ENCODE peak calls at places on chromosomes 5 and 9, in six cellular contexts. M is fibroblast of lung, I is K562, P is PC-3, X is SK-N-SH, E is HepG2. L is an unnamed sample. For H4K20me1, the result is how much of the 10 kb centered on the place peaks cover.

GRCh38 chr9:105132576-105132975 is 111.9 kb upstream of the SLC44A1 start:
- DNase-seq in M (peak), P (peak), X (no peak), E (peak), I (no peak), L (no peak)

GRCh38 chr5:112848116-112848811 is 12.8 kb upstream of the SRP19 start:
- DNase-seq in M (peak), E (peak), I (peak), X (peak), P (peak), L (peak)

GRCh38 chr5:95644351-95645042 is 2.1 kb upstream of the RFESD start:
- DNase-seq in E (peak), M (peak), P (peak), I (peak), X (peak), L (peak)

GRCh38 chr9:96015876-96016686 is 140.6 kb downstream of the ERCC6L2 start:
- DNase-seq in X (no peak), I (no peak), P (no peak), M (peak), E (no peak), L (no peak)

GRCh38 chr9:69981686-69982450 is 61.8 kb upstream of the MAMDC2 start:
- DNase-seq in X (no peak), P (peak), I (no peak), E (no peak), M (peak), L (no peak)

GRCh38 chr5:134438641-134439621 is 27.2 kb upstream of the CDKN2AIPNL start:
- DNase-seq in X (no peak), I (no peak), E (peak), P (peak), M (peak), L (peak)

GRCh38 chr5:96200611-96201010 is 232.4 kb downstream of the PCSK1 start:
- DNase-seq in X (no peak), M (no peak), I (no peak), P (no peak), E (no peak), L (no peak)

GRCh38 chr5:147452137-147452838 is 57.6 kb downstream of the DPYSL3 start:
- DNase-seq in P (no peak), X (peak), E (no peak), I (no peak), M (peak), L (no peak)

DNA sequence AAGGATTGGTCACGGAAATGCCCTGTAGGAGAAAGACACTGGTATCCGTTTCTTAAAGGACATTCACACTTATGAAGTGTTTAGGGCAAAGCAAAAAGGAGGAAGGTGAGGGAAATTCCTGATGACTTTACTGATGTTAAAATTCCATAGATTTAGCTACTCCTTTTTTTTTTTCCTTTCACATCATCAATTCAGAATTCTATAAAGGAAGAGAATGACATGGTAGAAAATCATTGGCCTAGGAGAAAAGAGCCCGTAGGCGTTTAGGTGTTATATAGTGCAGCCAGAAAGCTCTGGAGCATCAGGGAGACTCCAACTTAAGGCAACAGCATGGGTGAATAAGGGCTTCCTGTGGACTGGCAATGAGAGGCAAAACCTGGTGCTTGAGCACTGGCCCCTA is at the start of gene TSLP:
- DNase-seq in M (no peak), P (no peak), X (no peak), I (no peak), E (no peak), L (no peak)
- H3K4me3 ChIP-seq in M (peak), P (no peak), X (no peak), I (no peak), E (no peak), L (no peak)

GRCh38 chr5:132313961-132314432 is 19.8 kb downstream of the SLC22A4 start:
- DNase-seq in M (no peak), X (no peak), P (no peak), I (peak), E (no peak), L (no peak)

GRCh38 chr5:132309679-132310078 is 15.5 kb downstream of the SLC22A4 start:
- DNase-seq in I (no peak), P (no peak), X (peak), M (no peak), E (peak), L (no peak)

GRCh38 chr5:132313378-132313777 is 19.2 kb downstream of the SLC22A4 start:
- DNase-seq in I (no peak), P (no peak), E (no peak), X (no peak), M (peak), L (peak)

GRCh38 chr5:132308701-132309100 is 14.5 kb downstream of the SLC22A4 start:
- DNase-seq in I (no peak), X (no peak), E (no peak), M (no peak), P (no peak), L (no peak)

GRCh38 chr5:132310141-132310834 is 16.1 kb downstream of the SLC22A4 start:
- DNase-seq in X (no peak), M (no peak), E (no peak), P (no peak), I (no peak), L (no peak)
- H3K27ac ChIP-seq in X (no peak), M (no peak), E (no peak), P (no peak), I (peak), L (no peak)

DNA sequence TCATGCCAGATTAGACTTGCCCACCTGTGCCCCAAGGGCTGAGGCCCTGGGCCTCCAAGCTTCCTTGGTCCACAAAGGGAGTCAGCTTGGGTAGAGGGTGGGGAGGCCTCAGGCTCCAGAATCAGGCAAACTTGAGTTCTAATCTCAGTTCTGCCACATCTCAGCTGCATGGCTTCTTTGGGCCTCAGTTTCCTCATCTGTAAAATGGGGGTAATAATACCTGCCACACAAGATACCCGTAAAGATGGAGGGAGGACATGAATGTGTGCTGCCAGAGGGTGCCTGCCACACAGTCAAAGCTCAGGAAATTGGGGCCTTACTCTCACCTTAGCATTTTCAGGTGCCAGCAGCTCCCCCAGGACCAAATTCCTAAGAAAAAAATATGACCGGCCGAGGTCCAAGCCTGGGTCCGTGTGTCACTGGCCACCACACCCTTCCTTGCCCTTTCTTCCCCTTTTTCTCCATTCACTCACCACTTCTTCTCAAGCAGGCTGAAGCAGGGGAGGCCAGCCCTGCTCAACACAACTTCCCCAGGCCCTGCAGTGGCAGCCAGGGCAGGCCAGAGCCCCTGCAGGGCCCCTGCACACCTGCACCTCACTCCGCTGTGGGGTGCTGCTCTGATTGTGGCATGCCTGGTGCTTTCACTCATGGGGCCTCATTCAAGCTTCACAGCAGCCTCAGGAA is 3.8 kb downstream of the RGS14 start:
- DNase-seq in M (no peak), P (no peak), X (no peak), E (no peak), I (no peak), L (no peak)
- H4K20me1 ChIP-seq in M (under half), P (under half), X (under half), E (under half), I (under half), L (under half)

GRCh38 chr9:129745186-129745585 is 7.7 kb downstream of the PTGES start:
- DNase-seq in E (no peak), I (no peak), X (no peak), P (no peak), M (no peak), L (no peak)

GRCh38 chr9:129739432-129739831 is 13.4 kb downstream of the PTGES start:
- DNase-seq in I (no peak), E (no peak), P (no peak), X (no peak), M (no peak), L (no peak)

GRCh38 chr9:129737479-129738269 is 15.2 kb downstream of the PTGES start:
- DNase-seq in I (peak), P (peak), M (peak), X (peak), E (peak), L (peak)

GRCh38 chr9:129740174-129740573 is 12.7 kb downstream of the PTGES start:
- DNase-seq in P (no peak), M (no peak), X (no peak), E (no peak), I (no peak), L (no peak)

DNA sequence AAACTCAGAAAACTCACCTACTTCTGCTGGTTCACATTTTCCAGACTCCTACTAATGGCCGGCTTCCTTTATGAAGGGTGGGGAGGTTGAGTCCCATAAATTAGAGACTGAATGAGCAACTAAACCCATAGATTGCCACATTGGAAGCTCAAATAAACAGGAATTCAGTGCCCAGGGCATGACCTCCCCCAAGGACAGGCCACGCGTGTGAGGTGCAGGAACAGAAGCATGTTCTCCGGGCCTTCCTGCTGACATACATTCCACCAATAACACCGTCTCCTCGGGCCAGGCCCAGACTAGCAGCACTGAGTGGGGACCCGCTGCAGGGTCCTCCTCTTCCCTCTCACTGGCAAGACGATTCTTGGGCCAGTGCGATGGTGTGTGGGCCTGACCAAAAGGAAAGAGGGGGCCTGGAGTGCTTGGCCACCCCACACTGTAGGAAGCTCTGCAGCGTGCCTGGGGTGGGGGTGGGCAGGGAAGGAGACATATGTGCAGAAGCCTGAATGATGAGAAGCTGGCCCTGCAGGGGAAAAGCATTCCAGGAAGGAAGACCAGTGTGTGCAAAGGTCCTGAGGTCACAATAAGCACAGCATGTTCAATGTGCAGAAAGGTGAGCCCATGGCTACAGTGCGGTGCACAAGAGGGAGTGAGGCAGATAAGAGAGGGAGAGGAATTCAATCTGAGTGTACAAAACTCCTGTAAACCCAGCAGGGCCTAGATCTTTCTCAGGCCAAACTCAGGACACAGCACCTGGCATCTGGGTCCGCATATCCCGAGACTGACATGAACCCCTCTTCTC is 12.0 kb downstream of the PTGES start:
- DNase-seq in P (no peak), M (no peak), E (no peak), X (no peak), I (no peak), L (no peak)
- H3K4me3 ChIP-seq in P (no peak), M (no peak), E (no peak), X (no peak), I (no peak), L (no peak)

GRCh38 chr5:179187681-179188575 is 127.8 kb downstream of the ZNF354C start:
- DNase-seq in I (no peak), P (no peak), E (no peak), M (no peak), X (no peak), L (no peak)
- H3K27ac ChIP-seq in I (no peak), P (no peak), E (peak), M (no peak), X (no peak), L (no peak)

GRCh38 chr9:92982130-92982529 is 34.8 kb downstream of the FGD3 start:
- DNase-seq in I (no peak), M (no peak), P (no peak), X (no peak), E (no peak), L (no peak)
- H4K20me1 ChIP-seq in I (under half), M (under half), P (under half), X (under half), E (under half), L (under half)

GRCh38 chr5:16826379-16827125 is 109.5 kb downstream of the MYO10 start:
- DNase-seq in X (no peak), E (no peak), I (no peak), P (no peak), M (no peak), L (no peak)
- H3K4me3 ChIP-seq in X (no peak), E (no peak), I (no peak), P (no peak), M (no peak), L (no peak)

GRCh38 chr9:84990416-84990815 is 320.9 kb downstream of the NTRK2 start:
- DNase-seq in P (no peak), I (no peak), X (no peak), M (peak), E (no peak), L (peak)
- H3K27ac ChIP-seq in P (no peak), I (no peak), X (no peak), M (no peak), E (no peak), L (peak)

DNA sequence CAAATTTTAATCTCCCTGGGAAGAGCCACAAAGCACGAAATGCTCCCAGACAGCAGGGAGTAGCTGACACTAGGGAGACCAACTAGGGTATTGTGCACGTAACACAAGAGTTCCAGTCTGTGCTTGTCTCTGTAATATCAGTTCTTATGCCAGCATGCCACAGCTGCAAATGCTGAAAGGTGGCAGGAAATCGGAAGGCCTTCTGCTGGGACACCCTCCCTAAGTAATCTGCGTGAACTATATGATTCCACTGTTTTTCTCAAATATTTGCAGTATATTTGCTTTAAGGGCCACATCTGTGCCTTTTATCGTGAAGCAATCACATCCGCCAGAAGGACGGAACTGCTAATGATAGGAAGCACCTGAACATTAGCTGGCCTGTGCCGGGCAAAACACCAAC is 12.6 kb downstream of the VLDLR start:
- DNase-seq in M (no peak), P (no peak), X (no peak), I (no peak), E (no peak), L (no peak)
- H4K20me1 ChIP-seq in M (under half), P (under half), X (under half), I (under half), E (under half), L (under half)